ENCODE peak calls at places on chromosomes 12 and 14, in nine cellular contexts. F, Q, V, C, J, I, P, K and X are unnamed samples. For H3K9me3, the result is how much of the 10 kb centered on the place peaks cover.

GRCh38 chr12:59372971-59373370 is 222.9 kb upstream of the SLC16A7 start:
- DNase-seq in F (no peak), Q (no peak), V (peak), C (no peak), J (no peak), I (no peak), P (no peak), K (peak), X (peak)

GRCh38 chr12:1436996-1437395 is 157.4 kb downstream of the FBXL14 start:
- DNase-seq in F (no peak), Q (no peak), V (no peak), C (no peak), J (no peak), I (no peak), P (no peak), K (no peak), X (no peak)

GRCh38 chr12:52361553-52361952 is 5.7 kb downstream of the KRT85 start:
- DNase-seq in F (no peak), Q (no peak), V (no peak), C (no peak), J (no peak), I (no peak), P (no peak), K (no peak), X (no peak)

GRCh38 chr12:86234309-86234708 is 21.9 kb downstream of the MGAT4C start:
- DNase-seq in F (no peak), Q (no peak), V (no peak), C (no peak), J (no peak), I (no peak), P (no peak), K (no peak), X (no peak)

GRCh38 chr12:113862570-113863454 is 103.3 kb downstream of the RBM19 start:
- DNase-seq in F (no peak), Q (no peak), V (no peak), C (no peak), J (no peak), I (no peak), P (peak), K (peak), X (peak)

GRCh38 chr14:102264775-102265174 is 40.2 kb downstream of the MOK start:
- DNase-seq in F (no peak), Q (no peak), V (no peak), C (no peak), J (no peak), I (no peak), P (peak), K (no peak), X (no peak)

GRCh38 chr12:122306407-122306806 is 40.1 kb upstream of the VPS33A start:
- DNase-seq in F (no peak), Q (peak), V (no peak), C (no peak), J (no peak), I (no peak), P (peak), K (no peak), X (no peak)

GRCh38 chr12:9143137-9143536 is 27.4 kb upstream of the A2M start:
- DNase-seq in F (no peak), Q (no peak), V (no peak), C (no peak), J (no peak), I (no peak), P (no peak), K (no peak), X (no peak)

GRCh38 chr14:79161576-79161975 is 991.4 kb downstream of the NRXN3 start:
- DNase-seq in F (no peak), Q (no peak), V (no peak), C (no peak), J (no peak), I (no peak), P (peak), K (peak), X (peak)

GRCh38 chr12:115354007-115354452 is 670.1 kb upstream of the TBX3 start:
- DNase-seq in F (peak), Q (peak), V (no peak), C (peak), J (no peak), I (no peak), P (peak), K (peak), X (peak)

GRCh38 chr12:1698638-1699214 is 7.9 kb downstream of the ADIPOR2 start:
- DNase-seq in F (no peak), Q (no peak), V (no peak), C (no peak), J (no peak), I (no peak), P (no peak), K (no peak), X (no peak)

GRCh38 chr12:24838531-24838950 is 110.4 kb downstream of the BCAT1 start:
- DNase-seq in F (peak), Q (no peak), V (no peak), C (peak), J (no peak), I (no peak), P (no peak), K (peak), X (peak)

GRCh38 chr12:75977952-75978671 is 53.5 kb downstream of the PHLDA1 start:
- DNase-seq in F (peak), Q (peak), V (peak), C (peak), J (no peak), I (peak), P (peak), K (peak), X (peak)

DNA sequence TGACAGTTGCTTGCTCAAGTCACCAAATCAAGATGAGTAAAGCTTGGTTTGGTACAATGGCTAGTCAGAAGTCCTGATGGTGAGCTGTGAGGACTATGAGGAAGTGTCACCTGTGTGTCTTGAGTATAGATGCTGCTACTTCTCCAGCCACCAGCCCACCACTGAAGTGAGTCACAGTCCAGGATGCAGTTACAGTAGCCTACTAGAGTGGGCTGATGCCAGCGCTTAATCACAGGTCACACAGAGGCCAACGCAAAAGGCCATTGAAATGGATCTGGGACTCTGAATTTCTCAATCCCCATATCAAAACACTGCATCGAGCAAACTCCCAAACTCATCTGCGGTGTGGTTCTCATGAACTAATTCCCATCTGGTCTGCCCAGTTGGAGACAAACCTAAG is 223.1 kb downstream of the ANO6 start:
- DNase-seq in F (no peak), Q (no peak), V (no peak), C (no peak), J (no peak), I (no peak), P (peak), K (peak), X (no peak)
- H3K4me3 ChIP-seq in F (no peak), Q (no peak), V (no peak), C (no peak), J (no peak), I (no peak), P (no peak), K (no peak), X (no peak)

GRCh38 chr12:133105620-133106019 is 24.5 kb downstream of the ZNF891 start:
- DNase-seq in F (no peak), Q (no peak), V (no peak), C (no peak), J (no peak), I (no peak), P (no peak), K (no peak), X (no peak)
- H3K9me3 ChIP-seq in F (half or more), Q (half or more), V (half or more), C (half or more), J (half or more), I (under half), P (under half), K (half or more), X (under half)

DNA sequence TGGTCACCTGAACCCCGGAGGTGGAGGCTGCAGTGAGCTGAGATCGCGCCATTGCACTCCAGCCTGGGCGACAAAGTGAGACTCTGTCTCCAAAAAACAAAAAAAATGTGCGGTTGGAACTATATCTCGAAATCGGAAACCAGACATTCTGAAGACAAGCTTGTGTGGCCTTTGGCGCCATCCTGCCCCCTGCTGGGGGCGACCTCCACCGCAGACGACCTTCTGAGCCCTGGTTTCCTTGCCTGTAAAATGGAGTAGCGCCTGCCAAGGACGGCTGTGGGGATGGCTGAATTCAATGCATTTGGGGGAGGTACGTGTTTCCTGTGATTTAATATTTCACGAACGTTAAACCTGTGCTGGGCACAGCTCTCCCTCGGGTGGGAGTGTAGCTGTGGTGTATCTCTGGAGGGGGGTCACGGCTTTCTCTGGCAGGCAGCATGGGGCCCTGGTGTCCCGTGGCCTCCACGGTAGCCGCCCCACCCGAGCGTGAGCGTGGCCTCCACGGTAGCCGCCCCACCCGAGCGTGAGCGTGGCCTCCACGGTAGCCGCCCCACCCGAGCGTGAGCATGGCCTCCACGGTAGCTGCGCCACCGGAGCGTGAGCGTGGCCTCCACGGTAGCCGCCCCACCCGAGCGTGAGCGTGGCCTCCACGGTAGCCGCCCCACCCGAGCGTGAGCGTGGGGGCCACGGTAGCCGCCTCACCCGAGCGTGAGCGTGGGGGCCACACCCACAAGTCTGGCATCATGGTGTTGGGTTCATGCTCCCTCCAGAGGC is 55.3 kb downstream of the LRCOL1 start:
- DNase-seq in F (no peak), Q (peak), V (no peak), C (no peak), J (no peak), I (no peak), P (peak), K (no peak), X (no peak)
- TF ChIP-seq CTCF in F (no peak), Q (peak), V (peak), C (no peak), J (no peak), I (peak), P (peak), K (peak), X (peak)

DNA sequence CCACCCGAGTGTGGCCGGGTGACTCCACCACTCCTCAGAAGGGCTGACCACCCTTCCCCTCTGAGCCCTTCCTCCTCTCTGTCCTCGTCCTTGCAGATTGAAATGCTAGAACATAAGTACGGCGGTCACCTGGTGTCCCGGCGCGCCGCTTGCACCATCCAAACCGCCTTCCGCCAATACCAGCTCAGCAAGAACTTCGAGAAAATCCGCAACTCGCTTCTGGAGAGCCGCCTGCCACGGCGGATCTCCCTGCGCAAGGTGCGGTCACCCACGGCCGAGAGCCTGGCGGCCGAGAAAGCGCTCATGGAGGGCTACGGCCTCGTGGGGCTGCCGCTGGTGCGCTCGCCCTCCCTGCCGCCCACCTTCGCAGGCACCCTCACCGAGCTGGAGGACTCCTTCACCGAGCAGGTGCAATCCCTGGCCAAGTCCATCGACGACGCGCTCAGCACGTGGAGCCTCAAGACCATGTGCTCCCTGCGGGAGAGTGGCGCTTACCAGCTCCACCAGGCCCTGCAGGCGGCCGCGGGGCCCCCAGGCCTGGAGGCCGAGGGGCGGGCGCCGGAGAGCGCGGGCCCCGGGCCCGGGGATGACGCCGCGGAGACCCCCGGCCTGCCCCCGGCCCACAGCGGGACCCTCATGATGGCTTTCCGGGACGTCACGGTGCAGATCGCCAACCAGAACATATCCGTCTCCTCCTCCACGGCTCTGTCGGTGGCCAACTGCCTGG is 71.8 kb downstream of the IQSEC3 start:
- DNase-seq in F (no peak), Q (no peak), V (no peak), C (no peak), J (no peak), I (no peak), P (no peak), K (no peak), X (no peak)
- H3K4me3 ChIP-seq in F (peak), Q (no peak), V (no peak), C (peak), J (no peak), I (no peak), P (no peak), K (no peak), X (no peak)

DNA sequence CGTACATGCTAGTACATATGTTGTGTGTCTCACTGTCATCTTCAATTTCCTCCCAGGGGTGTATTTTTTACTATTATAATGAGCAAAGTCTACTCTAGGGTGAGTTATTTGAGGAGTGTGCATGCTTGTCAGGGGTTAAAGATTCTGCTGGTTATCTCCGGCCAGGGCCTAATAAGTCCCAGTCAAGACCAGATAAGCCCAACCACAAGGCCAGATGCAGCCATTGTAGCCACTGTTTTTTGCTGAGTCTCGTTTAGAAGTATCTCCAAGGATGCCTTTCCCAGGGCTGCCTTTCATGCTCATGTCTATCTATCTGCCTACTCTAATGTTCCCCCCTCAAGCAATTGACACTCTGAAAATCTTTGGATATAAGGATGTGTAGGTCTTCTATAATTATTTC is 300.5 kb downstream of the IPO8 start:
- DNase-seq in F (no peak), Q (no peak), V (no peak), C (no peak), J (no peak), I (no peak), P (peak), K (no peak), X (no peak)
- H3K9me3 ChIP-seq in F (under half), Q (half or more), V (under half), C (under half), J (half or more), I (under half), P (under half), K (under half), X (under half)

GRCh38 chr12:121131941-121132341 is 735 bp upstream of the P2RX7 start:
- DNase-seq in F (no peak), Q (no peak), V (no peak), C (no peak), J (no peak), I (peak), P (no peak), K (no peak), X (no peak)

GRCh38 chr12:121135320-121135719 is 2.6 kb downstream of the P2RX7 start:
- DNase-seq in F (no peak), Q (no peak), V (no peak), C (no peak), J (no peak), I (no peak), P (no peak), K (no peak), X (no peak)

GRCh38 chr12:121133838-121134237 is 1.2 kb downstream of the P2RX7 start:
- DNase-seq in F (no peak), Q (no peak), V (no peak), C (no peak), J (no peak), I (no peak), P (no peak), K (no peak), X (no peak)

GRCh38 chr12:121130866-121131373 is 1.8 kb upstream of the P2RX7 start:
- DNase-seq in F (no peak), Q (no peak), V (no peak), C (no peak), J (no peak), I (no peak), P (no peak), K (no peak), X (no peak)

DNA sequence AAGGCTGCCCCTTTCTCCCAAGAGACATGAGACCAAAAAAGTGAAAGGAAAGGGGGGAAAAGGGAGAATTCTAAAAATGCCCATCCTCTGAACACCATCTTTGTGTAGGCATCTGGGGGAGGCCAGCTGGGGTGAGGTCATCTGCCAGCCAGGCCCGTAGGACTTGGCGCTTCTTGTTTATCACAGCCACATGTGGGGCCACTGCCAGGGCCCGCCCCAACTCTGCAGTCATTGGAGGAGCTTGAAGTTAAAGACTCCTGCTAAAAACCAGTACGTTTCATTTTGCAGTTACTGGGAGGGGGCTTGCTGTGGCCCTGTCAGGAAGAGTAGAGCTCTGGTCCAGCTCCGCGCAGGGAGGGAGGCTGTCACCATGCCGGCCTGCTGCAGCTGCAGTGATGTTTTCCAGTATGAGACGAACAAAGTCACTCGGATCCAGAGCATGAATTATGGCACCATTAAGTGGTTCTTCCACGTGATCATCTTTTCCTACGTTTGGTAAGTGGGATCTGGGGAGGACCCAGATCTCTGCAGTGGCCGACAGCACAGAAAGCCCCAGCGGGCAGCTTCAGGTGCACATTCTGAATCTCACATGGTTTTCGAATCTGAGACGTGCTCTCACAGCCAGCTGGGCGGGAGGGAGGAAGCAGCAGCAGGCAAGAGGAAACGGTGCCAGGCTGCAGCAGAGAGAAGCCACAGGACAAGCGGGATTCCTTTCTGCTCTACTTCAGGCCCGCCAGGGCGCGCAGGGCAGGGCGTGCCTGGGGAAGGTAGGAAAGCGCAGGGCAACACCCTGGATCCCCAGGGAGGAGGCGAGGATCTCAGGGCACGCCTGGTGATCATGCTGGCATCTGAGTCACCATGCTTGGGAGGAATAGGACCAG is at the start of gene P2RX7:
- DNase-seq in F (peak), Q (no peak), V (no peak), C (peak), J (peak), I (peak), P (peak), K (peak), X (no peak)
- TF ChIP-seq CTCF in F (no peak), Q (peak), V (no peak), C (no peak), J (no peak), I (peak), P (no peak), K (no peak), X (no peak)

GRCh38 chr14:81344461-81345160 is 55.5 kb downstream of the STON2 start:
- DNase-seq in F (no peak), Q (no peak), V (no peak), C (no peak), J (no peak), I (no peak), P (no peak), K (no peak), X (no peak)
- H3K4me3 ChIP-seq in F (no peak), Q (no peak), V (no peak), C (no peak), J (no peak), I (no peak), P (no peak), K (no peak), X (no peak)

DNA sequence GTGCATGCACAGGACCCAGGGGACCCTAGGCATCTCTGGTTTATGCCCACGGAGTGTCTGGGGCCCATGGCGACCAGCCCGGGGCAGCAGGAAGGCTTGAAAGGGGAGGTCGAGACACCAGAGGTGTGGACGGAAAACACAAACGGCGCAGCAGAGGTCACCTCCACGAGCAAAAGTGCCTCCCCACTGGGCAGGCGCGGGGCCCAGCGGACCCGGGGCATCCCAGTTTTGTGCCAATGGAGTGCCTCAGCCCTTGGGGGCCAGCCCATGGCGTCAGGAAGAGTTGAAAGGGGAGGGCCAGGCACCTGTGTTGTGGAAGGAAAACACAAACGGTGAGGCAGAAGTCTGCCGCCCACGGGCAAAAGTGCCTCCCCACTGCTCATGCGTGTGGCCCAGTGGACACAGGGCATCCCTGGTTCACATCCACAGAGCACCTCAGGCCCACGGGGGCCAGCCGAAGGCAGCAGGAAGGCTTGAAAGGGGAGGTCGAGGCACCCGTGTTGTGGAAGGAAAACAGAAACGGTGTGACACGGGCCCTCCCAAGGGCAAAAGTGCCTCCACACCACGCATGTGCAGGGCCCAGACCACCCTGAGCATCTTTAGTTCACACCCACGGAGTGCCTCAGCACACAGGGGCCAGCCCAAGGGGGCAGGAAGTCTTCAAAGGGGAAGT is 378.8 kb downstream of the ALG10 start:
- DNase-seq in F (peak), Q (no peak), V (no peak), C (peak), J (peak), I (peak), P (no peak), K (no peak), X (no peak)
- H3K9me3 ChIP-seq in F (under half), Q (under half), V (under half), C (under half), J (half or more), I (under half), P (under half), K (half or more), X (half or more)